ENCODE peak calls at places on chromosome 12, in five cellular contexts. X is lung, E is pancreas, O is body of pancreas, C is PC-9. A is an unnamed sample. For H3K9me3 and H3K36me3, the result is how much of the 10 kb centered on the place peaks cover.

GRCh38 chr12:2292560-2292959 is 239.8 kb downstream of the CACNA1C start:
- DNase-seq in X (no peak), E (no peak), O (no peak), C (no peak), A (peak)

GRCh38 chr12:96427269-96427729 is 27.1 kb upstream of the CDK17 start:
- DNase-seq in X (peak), E (peak), O (peak), C (peak), A (peak)

GRCh38 chr12:98997899-98998298 is 352.8 kb downstream of the APAF1 start:
- DNase-seq in X (no peak), E (peak), O (peak), C (no peak), A (no peak)

GRCh38 chr12:60197589-60197988 is 601.8 kb downstream of the SLC16A7 start:
- DNase-seq in X (no peak), E (no peak), O (no peak), C (no peak), A (no peak)

GRCh38 chr12:43237238-43237879 is 314.6 kb downstream of the ADAMTS20 start:
- DNase-seq in X (no peak), E (no peak), O (no peak), C (no peak), A (no peak)

GRCh38 chr12:102682698-102683289 is 202.4 kb upstream of the IGF1 start:
- DNase-seq in X (no peak), E (no peak), O (no peak), C (no peak), A (no peak)

GRCh38 chr12:120846721-120847120 is 57.4 kb downstream of the SPPL3 start:
- DNase-seq in X (no peak), E (no peak), O (no peak), C (no peak), A (peak)

GRCh38 chr12:13915096-13915495 is 66.3 kb downstream of the GRIN2B start:
- DNase-seq in X (no peak), E (no peak), O (no peak), C (no peak), A (no peak)

GRCh38 chr12:58202933-58203713 is 261.8 kb downstream of the ATP23 start:
- DNase-seq in X (no peak), E (no peak), O (no peak), C (no peak), A (no peak)

GRCh38 chr12:99232324-99232723 is 415.2 kb upstream of the GARIN6 start:
- DNase-seq in X (no peak), E (no peak), O (no peak), C (no peak), A (no peak)

GRCh38 chr12:130945793-130946492 is 7.8 kb upstream of the ADGRD1 start:
- DNase-seq in X (no peak), E (no peak), O (no peak), C (no peak), A (peak)

GRCh38 chr12:27919671-27920235 is 52.8 kb downstream of the PTHLH start:
- DNase-seq in X (no peak), E (no peak), O (no peak), C (no peak), A (no peak)

GRCh38 chr12:63410197-63410596 is 258.1 kb downstream of the DPY19L2 start:
- DNase-seq in X (no peak), E (no peak), O (no peak), C (no peak), A (no peak)

GRCh38 chr12:88371416-88372183 is 208.7 kb downstream of the KITLG start:
- DNase-seq in X (no peak), E (no peak), O (no peak), C (no peak), A (peak)

GRCh38 chr12:46788247-46788887 is 37.4 kb downstream of the SLC38A4 start:
- DNase-seq in X (no peak), E (no peak), O (no peak), C (no peak), A (no peak)

GRCh38 chr12:49868449-49868848 is 25.5 kb upstream of the BCDIN3D start:
- DNase-seq in X (no peak), E (no peak), O (no peak), C (no peak), A (no peak)

GRCh38 chr12:113065126-113066007 is 8.8 kb downstream of the DTX1 start:
- DNase-seq in X (no peak), E (no peak), O (peak), C (no peak), A (peak)

GRCh38 chr12:81468206-81468605 is 290.9 kb downstream of the PPFIA2 start:
- DNase-seq in X (no peak), E (no peak), O (no peak), C (no peak), A (peak)

GRCh38 chr12:30323008-30323407 is 372.7 kb downstream of the IPO8 start:
- DNase-seq in X (no peak), E (no peak), O (no peak), C (no peak), A (no peak)

GRCh38 chr12:49803693-49804450 is 24.3 kb downstream of the NCKAP5L start:
- DNase-seq in X (no peak), E (no peak), O (no peak), C (no peak), A (no peak)

GRCh38 chr12:75986001-75986739 is 45.4 kb downstream of the PHLDA1 start:
- DNase-seq in X (no peak), E (peak), O (peak), C (no peak), A (no peak)

GRCh38 chr12:26848156-26848825 is 15.3 kb upstream of the ITPR2 start:
- DNase-seq in X (no peak), E (no peak), O (no peak), C (peak), A (no peak)

DNA sequence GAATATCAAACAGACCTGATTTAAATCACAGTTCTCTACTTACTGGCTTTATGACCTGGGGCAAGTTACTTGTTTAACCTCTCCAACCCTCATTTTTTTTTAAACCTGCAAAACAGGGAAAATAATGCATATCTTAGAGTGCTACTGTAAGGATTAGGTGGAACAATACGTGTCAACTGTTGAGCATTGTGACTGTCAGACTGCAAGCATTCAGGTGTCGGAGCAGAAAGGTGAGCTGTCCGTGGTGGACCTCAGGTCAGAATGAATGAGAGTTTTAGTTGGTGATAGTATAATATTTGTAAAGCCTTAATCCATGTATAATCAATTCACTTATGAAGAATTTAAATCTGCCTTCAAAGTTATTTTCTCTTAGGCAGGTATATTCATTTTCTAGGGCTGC is 404.2 kb downstream of the ETNK1 start:
- DNase-seq in X (no peak), E (no peak), O (no peak), C (no peak), A (no peak)
- H3K4me3 ChIP-seq in X (no peak), E (no peak), O (no peak), C (no peak), A (no peak)

GRCh38 chr12:34405286-34406227 is 383.3 kb downstream of the ALG10 start:
- DNase-seq in X (peak), E (peak), O (peak), C (no peak), A (no peak)
- H3K9me3 ChIP-seq in X (under half), E (under half), O (half or more), C (under half), A (under half)

DNA sequence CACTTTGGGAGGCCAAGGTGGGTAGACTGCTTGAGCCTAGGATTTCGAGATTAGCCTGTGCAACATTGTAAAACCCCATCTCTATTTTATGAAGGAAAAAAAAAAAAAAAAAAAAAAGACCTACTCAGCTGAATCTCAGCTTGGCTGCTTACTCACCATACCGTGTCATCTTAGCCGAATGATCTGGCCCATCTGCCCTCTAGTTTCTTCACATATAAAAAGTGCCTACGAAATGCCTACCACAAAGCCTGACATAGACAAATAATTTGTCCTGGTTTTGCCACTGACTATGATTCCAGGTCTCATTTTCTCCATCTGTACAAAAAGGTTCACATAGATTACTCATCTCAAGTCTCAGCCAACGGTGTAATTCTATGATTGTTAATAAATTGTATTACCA is 10.1 kb downstream of the DIABLO start:
- DNase-seq in X (no peak), E (no peak), O (no peak), C (no peak), A (no peak)
- H3K36me3 ChIP-seq in X (under half), E (under half), O (under half), C (under half), A (half or more)

DNA sequence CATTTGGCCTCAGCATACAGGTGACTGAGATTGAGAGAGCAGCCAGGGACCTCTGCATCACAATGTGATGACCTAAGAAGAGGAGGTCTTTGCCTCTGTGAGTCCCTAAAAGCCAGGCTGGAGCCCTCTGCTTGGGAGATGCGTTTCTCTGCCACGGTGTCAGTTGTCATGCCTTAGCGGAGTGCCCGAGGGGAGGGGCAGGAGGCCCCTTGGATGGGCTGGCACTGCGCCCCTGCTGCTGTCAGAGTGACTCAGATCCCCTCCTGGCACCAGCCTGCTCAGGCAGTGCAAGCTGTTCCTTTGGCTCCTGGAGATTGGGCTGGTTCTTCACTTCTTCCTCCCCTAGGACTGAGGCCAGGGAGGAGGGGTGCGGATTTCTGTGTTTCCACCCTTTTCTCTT is 64.9 kb upstream of the KCNA5 start:
- DNase-seq in X (no peak), E (no peak), O (no peak), C (no peak), A (peak)
- H3K4me3 ChIP-seq in X (no peak), E (no peak), O (no peak), C (no peak), A (no peak)

GRCh38 chr12:56862264-56862663 is 71.9 kb downstream of the SDR9C7 start:
- DNase-seq in X (no peak), E (no peak), O (no peak), C (no peak), A (no peak)

GRCh38 chr12:56866493-56866892 is 67.7 kb downstream of the SDR9C7 start:
- DNase-seq in X (no peak), E (no peak), O (no peak), C (no peak), A (no peak)

GRCh38 chr12:56867216-56867615 is 67.0 kb downstream of the SDR9C7 start:
- DNase-seq in X (no peak), E (no peak), O (no peak), C (no peak), A (no peak)

GRCh38 chr12:56863789-56864188 is 70.4 kb downstream of the SDR9C7 start:
- DNase-seq in X (no peak), E (no peak), O (no peak), C (no peak), A (no peak)

DNA sequence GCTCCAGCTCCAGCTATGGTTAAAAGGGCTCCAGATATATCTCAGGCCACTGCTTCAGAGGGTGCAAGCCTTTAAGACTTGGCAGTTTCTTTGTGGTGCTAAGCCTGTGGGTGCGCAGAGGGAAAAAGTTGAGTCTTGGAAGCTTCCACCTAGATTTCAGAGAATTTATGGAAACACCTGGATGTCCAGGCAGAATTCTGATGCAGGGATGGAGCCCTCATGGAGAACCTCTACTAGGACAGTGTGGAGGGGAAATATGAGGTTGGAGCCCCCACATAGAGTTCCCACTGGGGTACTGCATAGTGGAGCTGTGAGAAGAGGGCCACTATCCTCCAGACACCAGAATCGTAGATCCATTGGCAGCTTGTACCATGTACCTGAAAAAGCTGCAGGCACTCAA is 69.9 kb downstream of the SDR9C7 start:
- DNase-seq in X (no peak), E (no peak), O (no peak), C (no peak), A (no peak)
- H3K9me3 ChIP-seq in X (under half), E (under half), O (under half), C (under half), A (half or more)

GRCh38 chr12:51890135-51890464 is 2.2 kb downstream of the ANKRD33 start:
- DNase-seq in X (no peak), E (no peak), O (no peak), C (no peak), A (no peak)
- H3K36me3 ChIP-seq in X (under half), E (under half), O (under half), C (under half), A (under half)

GRCh38 chr12:89756638-89757321 is 48.1 kb upstream of the ATP2B1 start:
- DNase-seq in X (no peak), E (no peak), O (no peak), C (peak), A (peak)
- H3K4me3 ChIP-seq in X (no peak), E (no peak), O (no peak), C (peak), A (no peak)

GRCh38 chr12:115752913-115753726 is 524.4 kb downstream of the MED13L start:
- DNase-seq in X (peak), E (peak), O (peak), C (no peak), A (peak)
- H3K9me3 ChIP-seq in X (under half), E (under half), O (under half), C (under half), A (under half)

DNA sequence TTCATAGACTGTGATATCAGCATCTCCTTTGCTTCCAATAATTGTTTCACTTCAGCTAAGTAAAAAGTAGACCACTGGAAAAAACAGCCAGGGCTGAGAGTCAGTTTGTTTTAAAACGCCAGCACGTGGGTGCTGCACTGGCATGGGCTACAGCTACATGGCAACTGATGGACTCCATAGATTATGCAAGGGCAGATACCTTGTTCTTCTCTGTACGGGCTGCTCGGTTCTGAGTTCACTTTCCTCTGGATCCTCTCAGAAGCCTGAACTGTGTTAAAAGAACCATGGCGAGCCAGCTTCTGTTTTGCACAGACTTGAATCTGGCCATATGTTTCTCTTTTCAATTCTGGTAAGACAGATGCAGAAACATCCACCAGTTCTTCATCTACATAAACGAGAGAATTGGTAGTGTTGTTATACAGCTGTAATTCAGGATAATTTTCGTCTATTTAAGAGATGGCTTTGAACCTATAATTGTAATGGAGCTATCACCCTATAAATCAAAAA is 31.7 kb downstream of the E2F7 start:
- DNase-seq in X (no peak), E (no peak), O (no peak), C (no peak), A (no peak)
- H3K36me3 ChIP-seq in X (under half), E (under half), O (under half), C (under half), A (under half)

DNA sequence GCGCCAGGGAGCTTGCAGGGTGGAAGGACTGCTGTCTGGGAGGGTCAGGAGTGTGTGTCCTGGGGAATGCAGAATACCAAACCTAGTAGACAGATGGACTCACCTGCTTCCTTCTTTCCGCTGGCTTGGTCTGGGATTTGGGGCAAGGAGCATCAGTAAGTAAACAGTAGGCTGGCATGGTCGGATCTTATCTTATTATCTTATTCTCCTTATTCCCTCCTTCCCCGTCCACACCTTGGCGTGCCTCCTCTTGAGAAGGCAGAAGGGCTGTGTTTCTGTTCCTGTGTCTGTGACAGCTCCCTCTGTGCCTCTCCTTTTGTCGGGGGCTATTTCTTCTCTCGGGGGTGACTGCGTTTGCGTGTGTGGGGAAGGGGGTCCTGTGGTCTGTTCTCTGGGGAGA is 4.1 kb downstream of the KRT86 start:
- DNase-seq in X (no peak), E (no peak), O (no peak), C (peak), A (no peak)
- H3K4me3 ChIP-seq in X (no peak), E (no peak), O (no peak), C (peak), A (no peak)

A was measured in MG63.